ENCODE peak calls at places on chromosomes 5 and 9, in four cellular contexts. D is tibial artery; U is non-pigmented ciliary epithelial cell; B is stimulated activated CD4-positive, alpha-beta T cell treated with anti-CD3 and anti-CD28 coated beads, Interleukin-12 subunit alpha, Interleukin-12 subunit beta, amount 100 ng/mL, for 4 hours. N is an unnamed sample.

GRCh38 chr9:77866882-77867281 is 164.7 kb downstream of the GNAQ start:
- DNase-seq in U (no peak), D (no peak), B (no peak), N (no peak)

GRCh38 chr9:117335797-117336435 is 78.9 kb downstream of the ASTN2 start:
- DNase-seq in D (no peak), U (no peak), B (no peak), N (no peak)

GRCh38 chr9:104881991-104882555 is 45.9 kb downstream of the ABCA1 start:
- DNase-seq in B (no peak), D (no peak), U (no peak), N (no peak)

GRCh38 chr5:127899214-127899610 is 184.4 kb upstream of the SLC12A2 start:
- DNase-seq in U (no peak), B (no peak), D (no peak), N (no peak)

GRCh38 chr9:110911659-110912473 is 126.4 kb downstream of the LPAR1 start:
- DNase-seq in B (no peak), D (no peak), U (no peak), N (no peak)

GRCh38 chr5:159936686-159937329 is 20.5 kb downstream of the ADRA1B start:
- DNase-seq in U (no peak), B (no peak), D (no peak), N (no peak)

GRCh38 chr9:126261584-126262356 is 64.9 kb upstream of the MVB12B start:
- DNase-seq in B (no peak), U (no peak), D (no peak), N (no peak)

GRCh38 chr5:64292611-64293215 is 127.1 kb downstream of the RNF180 start:
- DNase-seq in U (peak; percentile 20), B (no peak), D (no peak), N (no peak)

GRCh38 chr9:88730780-88731179 is 195.8 kb downstream of the NXNL2 start:
- DNase-seq in U (no peak), B (no peak), D (no peak), N (no peak)

GRCh38 chr5:112594060-112594850 is 143.4 kb upstream of the APC start:
- DNase-seq in U (no peak), D (no peak), B (no peak), N (no peak)

GRCh38 chr5:82365744-82366228 is 87.6 kb upstream of the RPS23 start:
- DNase-seq in U (peak; percentile 85), D (no peak), B (peak; percentile 4), N (no peak)

GRCh38 chr5:13921573-13921972 is 22.9 kb downstream of the DNAH5 start:
- DNase-seq in U (peak; percentile 8), B (no peak), D (no peak), N (no peak)

GRCh38 chr9:125758986-125759811 is 12.0 kb downstream of the PBX3 start:
- DNase-seq in U (no peak), D (no peak), B (no peak), N (no peak)

GRCh38 chr9:136678624-136679023 is 8.6 kb downstream of the AGPAT2 start:
- DNase-seq in B (no peak), U (no peak), D (no peak), N (no peak)

GRCh38 chr5:135564305-135564704 is 14.5 kb downstream of the CXCL14 start:
- DNase-seq in D (no peak), U (no peak), B (no peak), N (no peak)

GRCh38 chr5:123115020-123115419 is 26.0 kb downstream of the PRDM6 start:
- DNase-seq in D (no peak), B (no peak), U (no peak), N (no peak)

GRCh38 chr5:128274441-128274840 is 190.9 kb downstream of the SLC12A2 start:
- DNase-seq in B (no peak), D (no peak), U (no peak), N (no peak)

GRCh38 chr9:116000748-116001329 is 152.8 kb upstream of the PAPPA start:
- DNase-seq in U (no peak), D (no peak), B (no peak), N (no peak)

GRCh38 chr9:112846528-112847488 is 43.9 kb downstream of the SLC46A2 start:
- DNase-seq in B (no peak), U (no peak), D (no peak), N (no peak)

GRCh38 chr5:43635374-43635773 is 32.4 kb downstream of the NNT start:
- DNase-seq in B (no peak), D (no peak), U (no peak), N (no peak)

N was measured in osteocyte.